ENCODE peak calls at places on chromosomes 11 and 22, in six cellular contexts. T, J, N, I, R and H are unnamed samples.

GRCh38 chr11:112179601-112180000 is 4.3 kb downstream of the BCO2 start:
- DNase-seq in T (no peak), J (no peak), N (no peak), I (no peak), R (no peak), H (peak; percentile 56)

GRCh38 chr11:34505874-34506273 is 7.7 kb downstream of the ELF5 start:
- DNase-seq in T (no peak), J (no peak), N (no peak), I (no peak), R (no peak), H (no peak)

GRCh38 chr11:122097419-122098001 is 18.5 kb downstream of the BLID start:
- DNase-seq in T (no peak), J (peak; percentile 73), N (peak; percentile 71), I (no peak), R (no peak), H (no peak)

GRCh38 chr11:36142439-36142838 is 146.8 kb downstream of the COMMD9 start:
- DNase-seq in T (no peak), J (no peak), N (no peak), I (no peak), R (peak; percentile 15), H (no peak)

GRCh38 chr11:120031156-120031555 is 106.8 kb downstream of the TRIM29 start:
- DNase-seq in T (no peak), J (no peak), N (no peak), I (no peak), R (no peak), H (no peak)

GRCh38 chr11:117180661-117181585 is 2.4 kb downstream of the SIDT2 start:
- DNase-seq in T (peak; percentile 82), J (peak; percentile 86), N (peak; percentile 81), I (peak; percentile 78), R (peak; percentile 68), H (peak; percentile 91)

GRCh38 chr22:43343262-43343988 is at the start of gene SCUBE1:
- DNase-seq in T (no peak), J (peak; percentile 29), N (peak; percentile 20), I (no peak), R (peak; percentile 91), H (no peak)

GRCh38 chr22:22044153-22044552 is 61.6 kb upstream of the TOP3B start:
- DNase-seq in T (no peak), J (no peak), N (no peak), I (no peak), R (no peak), H (no peak)

GRCh38 chr11:48104562-48104924 is 112.1 kb upstream of the OR4B1 start:
- DNase-seq in T (no peak), J (no peak), N (no peak), I (no peak), R (no peak), H (no peak)

GRCh38 chr11:68142028-68142412 is 20.8 kb upstream of the CHKA start:
- DNase-seq in T (no peak), J (no peak), N (no peak), I (no peak), R (no peak), H (peak; percentile 17)

GRCh38 chr11:122791836-122792235 is 46.5 kb upstream of the CRTAM start:
- DNase-seq in T (peak; percentile 37), J (peak; percentile 72), N (peak; percentile 61), I (no peak), R (no peak), H (no peak)

GRCh38 chr11:93000511-93001476 is 31.3 kb downstream of the MTNR1B start:
- DNase-seq in T (no peak), J (peak; percentile 57), N (peak; percentile 72), I (no peak), R (no peak), H (no peak)

GRCh38 chr11:75326439-75326810 is 25.0 kb downstream of the ARRB1 start:
- DNase-seq in T (no peak), J (no peak), N (no peak), I (no peak), R (peak; percentile 39), H (no peak)

GRCh38 chr22:37169947-37170688 is 17.9 kb downstream of the C1QTNF6 start:
- DNase-seq in T (peak; percentile 19), J (no peak), N (no peak), I (no peak), R (peak; percentile 35), H (no peak)

GRCh38 chr11:12016246-12016645 is 7.8 kb upstream of the DKK3 start:
- DNase-seq in T (no peak), J (no peak), N (no peak), I (no peak), R (no peak), H (no peak)
- TF ChIP-seq CTCF in T (no peak), J (no peak), N (no peak), I (no peak), R (peak; percentile 23), H (no peak)

GRCh38 chr11:46247664-46248063 is 29.8 kb upstream of the CREB3L1 start:
- DNase-seq in T (no peak), J (no peak), N (peak; percentile 68), I (peak; percentile 44), R (peak; percentile 35), H (peak; percentile 76)

GRCh38 chr11:46247090-46247489 is 30.4 kb upstream of the CREB3L1 start:
- DNase-seq in T (no peak), J (peak; percentile 50), N (peak; percentile 19), I (no peak), R (no peak), H (no peak)

GRCh38 chr11:46250071-46251052 is 27.1 kb upstream of the CREB3L1 start:
- DNase-seq in T (no peak), J (no peak), N (peak; percentile 32), I (no peak), R (no peak), H (no peak)

GRCh38 chr11:46248270-46249102 is 29.0 kb upstream of the CREB3L1 start:
- DNase-seq in T (no peak), J (peak; percentile 88), N (peak; percentile 90), I (no peak), R (peak; percentile 71), H (no peak)

DNA sequence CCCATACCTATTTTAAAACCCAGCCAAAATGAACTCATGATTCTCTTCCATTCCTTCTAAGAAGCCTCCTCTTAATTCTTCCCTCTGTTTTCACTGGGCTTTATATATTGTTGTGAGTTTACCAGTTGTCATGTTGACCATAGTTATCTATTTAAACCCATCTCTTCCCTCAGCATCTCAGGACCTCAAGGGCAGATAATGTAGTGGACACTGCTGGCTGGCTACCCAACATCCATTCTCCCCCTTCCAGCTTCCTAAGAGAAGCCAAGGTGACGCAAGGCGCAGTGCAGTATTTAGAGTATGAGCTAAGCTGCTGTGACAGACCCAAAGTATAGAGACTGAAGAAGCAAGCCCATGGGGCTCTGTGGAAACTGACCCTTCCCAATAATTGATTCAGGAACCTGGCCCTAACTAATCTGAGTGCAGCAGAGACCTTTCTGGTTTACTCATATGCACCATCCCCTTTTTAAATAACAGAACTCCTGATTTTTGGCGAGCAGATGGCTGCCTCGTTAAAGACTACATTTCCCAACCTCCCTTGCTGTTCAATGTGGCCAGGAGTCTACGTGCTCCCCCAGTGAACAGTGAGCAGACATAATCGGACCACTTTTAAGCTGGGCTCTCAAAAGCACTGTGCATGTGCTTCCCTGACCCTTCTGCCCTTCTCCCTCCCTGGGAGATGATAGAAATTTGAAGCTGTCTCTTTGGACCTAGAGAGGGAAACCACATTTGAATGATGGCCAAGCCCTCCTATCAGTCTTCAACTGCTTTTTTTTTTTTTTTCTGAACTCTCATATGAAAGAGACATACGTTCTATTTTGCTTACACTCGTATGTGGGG is 28.1 kb upstream of the CREB3L1 start:
- DNase-seq in T (no peak), J (peak; percentile 67), N (peak; percentile 50), I (no peak), R (peak; percentile 42), H (peak; percentile 44)
- H3K4me3 ChIP-seq in T (no peak overlapping the region), J (no peak overlapping the region), N (no peak overlapping the region), I (no peak overlapping the region), R (no peak overlapping the region), H (no peak overlapping the region)

GRCh38 chr11:1308745-1309497 is 511 bp downstream of the TOLLIP start:
- DNase-seq in T (no peak), J (no peak), N (no peak), I (peak; percentile 30), R (peak; percentile 91), H (peak; percentile 13)

GRCh38 chr11:1307998-1308744 is 1.3 kb downstream of the TOLLIP start:
- DNase-seq in T (no peak), J (no peak), N (no peak), I (no peak), R (no peak), H (no peak)

GRCh38 chr11:1310772-1311468 is 1.5 kb upstream of the TOLLIP start:
- DNase-seq in T (no peak), J (no peak), N (no peak), I (peak; percentile 76), R (no peak), H (peak; percentile 75)

GRCh38 chr11:1310315-1310687 is 869 bp upstream of the TOLLIP start:
- DNase-seq in T (no peak), J (no peak), N (no peak), I (no peak), R (no peak), H (peak; percentile 47)

GRCh38 chr11:1309498-1310314 is at the start of gene TOLLIP:
- DNase-seq in T (peak; percentile 93), J (peak; percentile 93), N (peak; percentile 92), I (peak; percentile 96), R (peak; percentile 100), H (peak; percentile 96)
- TF ChIP-seq CTCF in T (peak; percentile 30), J (peak; percentile 5), N (no peak), I (no peak), R (peak; percentile 26), H (peak; percentile 6)

DNA sequence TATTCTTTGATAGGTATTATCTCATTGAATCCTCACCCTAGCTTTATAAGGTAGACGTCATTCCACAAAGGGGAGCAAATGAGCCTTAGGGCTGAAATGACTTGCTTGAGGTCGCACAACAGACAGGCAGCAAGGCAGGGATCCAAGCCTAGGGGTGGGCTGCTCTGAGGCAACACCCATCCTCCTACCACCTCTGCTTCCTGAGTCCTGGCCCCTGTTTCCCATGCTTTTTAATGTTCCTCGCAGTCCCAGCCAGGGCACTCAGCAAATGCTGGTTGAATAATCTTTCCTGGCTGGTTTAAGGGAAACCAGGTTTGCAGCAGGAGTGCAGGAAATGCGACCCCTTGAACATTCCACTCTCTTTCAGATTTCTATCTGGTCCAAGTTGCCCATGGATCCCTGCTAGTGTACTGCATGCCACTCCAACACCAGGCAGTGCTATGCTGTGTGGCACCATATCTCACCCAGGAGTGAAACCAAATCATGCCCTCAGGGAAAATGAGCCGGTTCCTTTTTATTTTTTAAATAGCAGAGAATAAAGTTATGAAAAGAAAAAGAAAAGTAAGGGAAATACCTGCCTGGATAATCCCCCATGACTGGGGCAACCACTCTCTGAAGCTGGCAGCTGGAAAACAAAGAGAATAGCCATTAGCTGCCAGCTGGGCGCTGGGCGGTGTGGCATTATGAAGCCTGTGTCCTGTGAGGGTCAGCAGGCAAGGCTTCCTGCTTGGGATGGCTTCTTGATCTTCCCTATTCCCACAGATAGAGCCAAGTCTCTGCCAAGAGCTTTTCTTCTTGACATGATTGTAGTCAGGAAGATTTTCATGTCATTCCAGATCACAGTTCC is 21.8 kb downstream of the MICAL2 start:
- DNase-seq in T (no peak), J (no peak), N (no peak), I (no peak), R (no peak), H (no peak)
- H3K4me3 ChIP-seq in T (no peak overlapping the region), J (no peak overlapping the region), N (no peak overlapping the region), I (no peak overlapping the region), R (no peak overlapping the region), H (no peak overlapping the region)

DNA sequence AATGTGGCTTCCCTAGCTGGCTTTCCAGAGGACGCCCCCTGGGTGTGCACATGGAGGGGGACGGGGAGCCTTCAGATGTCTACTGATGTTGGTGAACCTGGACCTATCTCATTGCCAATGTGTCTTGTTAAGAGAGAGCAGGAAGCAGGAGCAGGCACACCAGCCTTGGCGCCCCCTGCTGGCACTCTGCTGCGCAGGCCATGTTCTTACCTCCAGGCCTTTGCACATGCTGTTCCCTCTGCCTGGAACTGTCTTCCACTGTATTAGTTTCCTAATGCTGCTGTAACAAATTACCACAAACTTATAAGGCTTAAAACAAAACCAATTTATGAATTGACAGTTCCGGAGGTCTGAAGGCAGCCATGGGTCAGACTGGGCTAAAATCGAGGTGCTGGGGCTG is 23.6 kb upstream of the MN1 start:
- DNase-seq in T (no peak), J (no peak), N (no peak), I (no peak), R (peak; percentile 37), H (peak; percentile 26)
- TF ChIP-seq CTCF in T (no peak), J (peak; percentile 44), N (peak; percentile 24), I (no peak), R (peak; percentile 53), H (peak; percentile 33)